ENCODE peak calls at places on chromosomes 6 and 20, in five cellular contexts. One of them, this sample, is unnamed.

GRCh38 chr20:34703573-34704176 is 469 bp upstream of the TP53INP2 start:
- DNase-seq in esophagus squamous epithelium: no peak
- DNase-seq in cardiac muscle cell: peak
- DNase-seq in HT1080: no peak
- DNase-seq in dorsolateral prefrontal cortex: no peak
- DNase-seq in this sample: no peak

GRCh38 chr20:11833825-11834224 is 83.9 kb upstream of the BTBD3 start:
- DNase-seq in esophagus squamous epithelium: no peak
- DNase-seq in cardiac muscle cell: no peak
- DNase-seq in HT1080: no peak
- DNase-seq in dorsolateral prefrontal cortex: no peak
- DNase-seq in this sample: no peak

GRCh38 chr20:39429716-39430115 is 467.6 kb downstream of the DHX35 start:
- DNase-seq in esophagus squamous epithelium: no peak
- DNase-seq in cardiac muscle cell: no peak
- DNase-seq in HT1080: peak
- DNase-seq in dorsolateral prefrontal cortex: no peak
- DNase-seq in this sample: no peak

GRCh38 chr6:47484616-47485015 is 7.0 kb downstream of the CD2AP start:
- DNase-seq in esophagus squamous epithelium: no peak
- DNase-seq in cardiac muscle cell: peak
- DNase-seq in HT1080: peak
- DNase-seq in dorsolateral prefrontal cortex: no peak
- DNase-seq in this sample: no peak

GRCh38 chr6:170257376-170257775 is 33.5 kb downstream of the DLL1 start:
- DNase-seq in esophagus squamous epithelium: no peak
- DNase-seq in cardiac muscle cell: no peak
- DNase-seq in HT1080: no peak
- DNase-seq in dorsolateral prefrontal cortex: no peak
- DNase-seq in this sample: no peak

GRCh38 chr6:169253341-169253740 is 305 bp downstream of the THBS2 start:
- DNase-seq in esophagus squamous epithelium: no peak
- DNase-seq in cardiac muscle cell: peak
- DNase-seq in HT1080: peak
- DNase-seq in dorsolateral prefrontal cortex: no peak
- DNase-seq in this sample: no peak

GRCh38 chr6:42552380-42552779 is 11.4 kb upstream of the UBR2 start:
- DNase-seq in esophagus squamous epithelium: no peak
- DNase-seq in cardiac muscle cell: no peak
- DNase-seq in HT1080: no peak
- DNase-seq in dorsolateral prefrontal cortex: no peak
- DNase-seq in this sample: no peak

GRCh38 chr6:49551126-49551865 is 828 bp downstream of the C6orf141 start:
- DNase-seq in esophagus squamous epithelium: no peak
- DNase-seq in cardiac muscle cell: no peak
- DNase-seq in HT1080: peak
- DNase-seq in dorsolateral prefrontal cortex: no peak
- DNase-seq in this sample: no peak

GRCh38 chr6:104322849-104323248 is 536.9 kb downstream of the HACE1 start:
- DNase-seq in esophagus squamous epithelium: no peak
- DNase-seq in cardiac muscle cell: peak
- DNase-seq in HT1080: no peak
- DNase-seq in dorsolateral prefrontal cortex: no peak
- DNase-seq in this sample: no peak

GRCh38 chr6:76831299-76831698 is 632.0 kb downstream of the HTR1B start:
- DNase-seq in esophagus squamous epithelium: no peak
- DNase-seq in cardiac muscle cell: no peak
- DNase-seq in HT1080: no peak
- DNase-seq in dorsolateral prefrontal cortex: no peak
- DNase-seq in this sample: no peak

GRCh38 chr6:155174576-155175174 is 89.1 kb upstream of the CLDN20 start:
- DNase-seq in esophagus squamous epithelium: no peak
- DNase-seq in cardiac muscle cell: peak
- DNase-seq in HT1080: peak
- DNase-seq in dorsolateral prefrontal cortex: peak
- DNase-seq in this sample: peak

GRCh38 chr6:128807577-128807976 is 75.4 kb upstream of the LAMA2 start:
- DNase-seq in esophagus squamous epithelium: no peak
- DNase-seq in cardiac muscle cell: peak
- DNase-seq in HT1080: peak
- DNase-seq in dorsolateral prefrontal cortex: no peak
- DNase-seq in this sample: no peak

GRCh38 chr20:56925696-56926101 is 296.6 kb downstream of the TFAP2C start:
- DNase-seq in esophagus squamous epithelium: no peak
- DNase-seq in cardiac muscle cell: no peak
- DNase-seq in HT1080: no peak
- DNase-seq in dorsolateral prefrontal cortex: no peak
- DNase-seq in this sample: no peak

GRCh38 chr20:53950031-53950430 is 120.4 kb downstream of the BCAS1 start:
- DNase-seq in esophagus squamous epithelium: no peak
- DNase-seq in cardiac muscle cell: peak
- DNase-seq in HT1080: no peak
- DNase-seq in dorsolateral prefrontal cortex: no peak
- DNase-seq in this sample: no peak

GRCh38 chr6:82094166-82094806 is 153.3 kb downstream of the IBTK start:
- DNase-seq in esophagus squamous epithelium: no peak
- DNase-seq in cardiac muscle cell: no peak
- DNase-seq in HT1080: no peak
- DNase-seq in dorsolateral prefrontal cortex: no peak
- DNase-seq in this sample: no peak

GRCh38 chr6:453152-453551 is 61.6 kb downstream of the IRF4 start:
- DNase-seq in esophagus squamous epithelium: no peak
- DNase-seq in cardiac muscle cell: peak
- DNase-seq in HT1080: no peak
- DNase-seq in dorsolateral prefrontal cortex: peak
- DNase-seq in this sample: peak

GRCh38 chr6:37971263-37971662 is 151.7 kb downstream of the ZFAND3 start:
- DNase-seq in esophagus squamous epithelium: no peak
- DNase-seq in cardiac muscle cell: no peak
- DNase-seq in HT1080: no peak
- DNase-seq in dorsolateral prefrontal cortex: no peak
- DNase-seq in this sample: no peak

GRCh38 chr6:129115491-129115890 is 232.6 kb downstream of the LAMA2 start:
- DNase-seq in esophagus squamous epithelium: no peak
- DNase-seq in cardiac muscle cell: no peak
- DNase-seq in HT1080: no peak
- DNase-seq in dorsolateral prefrontal cortex: no peak
- DNase-seq in this sample: no peak

GRCh38 chr20:38119446-38119845 is 45.6 kb downstream of the TGM2 start:
- DNase-seq in esophagus squamous epithelium: no peak
- DNase-seq in cardiac muscle cell: no peak
- DNase-seq in HT1080: no peak
- DNase-seq in dorsolateral prefrontal cortex: no peak
- DNase-seq in this sample: no peak

GRCh38 chr6:130529569-130530149 is 163.8 kb downstream of the TMEM200A start:
- DNase-seq in esophagus squamous epithelium: no peak
- DNase-seq in cardiac muscle cell: no peak
- DNase-seq in HT1080: no peak
- DNase-seq in dorsolateral prefrontal cortex: no peak
- DNase-seq in this sample: no peak

GRCh38 chr6:11025911-11026635 is 18.0 kb downstream of the ELOVL2 start:
- DNase-seq in esophagus squamous epithelium: no peak
- DNase-seq in cardiac muscle cell: no peak
- DNase-seq in HT1080: no peak
- DNase-seq in dorsolateral prefrontal cortex: no peak
- DNase-seq in this sample: no peak

GRCh38 chr20:45963059-45964011 is 8.7 kb downstream of the ZNF335 start:
- DNase-seq in esophagus squamous epithelium: no peak
- DNase-seq in cardiac muscle cell: peak
- DNase-seq in HT1080: peak
- DNase-seq in dorsolateral prefrontal cortex: no peak
- DNase-seq in this sample: no peak

GRCh38 chr6:153790048-153790447 is 249.0 kb upstream of the OPRM1 start:
- DNase-seq in esophagus squamous epithelium: no peak
- DNase-seq in cardiac muscle cell: peak
- DNase-seq in HT1080: peak
- DNase-seq in dorsolateral prefrontal cortex: no peak
- DNase-seq in this sample: no peak

GRCh38 chr6:136775548-136775947 is 16.7 kb downstream of the MAP3K5 start:
- DNase-seq in esophagus squamous epithelium: no peak
- DNase-seq in cardiac muscle cell: peak
- DNase-seq in HT1080: no peak
- DNase-seq in dorsolateral prefrontal cortex: no peak
- DNase-seq in this sample: no peak

GRCh38 chr6:71489736-71490135 is 201.1 kb downstream of the OGFRL1 start:
- DNase-seq in esophagus squamous epithelium: no peak
- DNase-seq in cardiac muscle cell: peak
- DNase-seq in HT1080: peak
- DNase-seq in dorsolateral prefrontal cortex: no peak
- DNase-seq in this sample: no peak

GRCh38 chr6:75818061-75818855 is 69.2 kb downstream of the MYO6 start:
- DNase-seq in esophagus squamous epithelium: no peak
- DNase-seq in cardiac muscle cell: no peak
- DNase-seq in HT1080: no peak
- DNase-seq in dorsolateral prefrontal cortex: no peak
- DNase-seq in this sample: no peak